ENCODE peak calls at places on chromosomes 11 and 22, in five cellular contexts. S is caudate nucleus; J is activated CD4-positive, alpha-beta T cell treated with anti-CD3 and anti-CD28 coated beads, Interleukin-2, amount 50 U/mL, for 1 hour; K is pancreas; X is Peyer's patch. B is an unnamed sample.

GRCh38 chr22:29635734-29636357 is 32.4 kb downstream of the NF2 start:
- DNase-seq in S (no peak), J (no peak), K (no peak), X (no peak), B (no peak)

GRCh38 chr11:123258877-123259276 is 63.8 kb upstream of the CLMP start:
- DNase-seq in S (no peak), J (no peak), K (no peak), X (no peak), B (no peak)

GRCh38 chr11:57402188-57403066 is 12.0 kb upstream of the PRG2 start:
- DNase-seq in S (no peak), J (no peak), K (no peak), X (no peak), B (no peak)

GRCh38 chr11:47784785-47785381 is 17.7 kb upstream of the FNBP4 start:
- DNase-seq in S (no peak), J (no peak), K (no peak), X (no peak), B (no peak)

GRCh38 chr11:128054323-128054910 is 532.9 kb downstream of the ETS1 start:
- DNase-seq in S (no peak), J (no peak), K (no peak), X (no peak), B (no peak)

GRCh38 chr11:67435031-67435726 is 2.3 kb downstream of the PTPRCAP start:
- DNase-seq in S (no peak), J (no peak), K (no peak), X (no peak), B (no peak)

GRCh38 chr11:4932751-4933150 is 8.6 kb upstream of the OR51G1 start:
- DNase-seq in S (no peak), J (no peak), K (no peak), X (no peak), B (no peak)

GRCh38 chr11:3037041-3037944 is 19.9 kb downstream of the CARS1 start:
- DNase-seq in S (peak), J (peak), K (peak), X (peak), B (peak)

GRCh38 chr11:68335693-68336092 is 23.3 kb downstream of the LRP5 start:
- DNase-seq in S (no peak), J (no peak), K (no peak), X (no peak), B (no peak)

GRCh38 chr11:37689951-37690350 is 1091.9 kb upstream of the RAG2 start:
- DNase-seq in S (no peak), J (no peak), K (no peak), X (no peak), B (no peak)

GRCh38 chr22:24148586-24148985 is 32.7 kb upstream of the SUSD2 start:
- DNase-seq in S (no peak), J (no peak), K (no peak), X (no peak), B (no peak)

GRCh38 chr11:41053894-41054293 is 405.6 kb downstream of the LRRC4C start:
- DNase-seq in S (no peak), J (no peak), K (no peak), X (no peak), B (no peak)

GRCh38 chr11:43508511-43508918 is 149.8 kb downstream of the TTC17 start:
- DNase-seq in S (no peak), J (no peak), K (no peak), X (peak), B (no peak)

GRCh38 chr11:63939351-63939920 is 634 bp downstream of the NAA40 start:
- DNase-seq in S (no peak), J (no peak), K (no peak), X (no peak), B (no peak)

GRCh38 chr11:60993611-60994010 is 22.1 kb downstream of the CD6 start:
- DNase-seq in S (no peak), J (no peak), K (no peak), X (peak), B (no peak)

GRCh38 chr11:119794756-119795155 is 65.8 kb upstream of the NECTIN1 start:
- DNase-seq in S (no peak), J (no peak), K (peak), X (peak), B (peak)

GRCh38 chr22:37508431-37508963 is 10.7 kb downstream of the CARD10 start:
- DNase-seq in S (no peak), J (no peak), K (no peak), X (no peak), B (peak)

GRCh38 chr11:587978-588380 is 11.7 kb downstream of the PHRF1 start:
- DNase-seq in S (no peak), J (peak), K (no peak), X (peak), B (peak)

GRCh38 chr11:47573321-47573720 is 5.4 kb downstream of the KBTBD4 start:
- DNase-seq in S (no peak), J (no peak), K (peak), X (no peak), B (peak)

GRCh38 chr11:128451651-128452470 is 135.5 kb downstream of the ETS1 start:
- DNase-seq in S (peak), J (no peak), K (peak), X (peak), B (peak)